ENCODE peak calls at places on chromosomes 1 and 21, in five cellular contexts. One of them, this sample, is unnamed.

GRCh38 chr1:197896301-197896700 is 6.1 kb upstream of the C1orf53 start:
- DNase-seq in spleen: no peak
- DNase-seq in GM12878: no peak
- DNase-seq in GM12891: no peak
- DNase-seq in NB4: no peak
- DNase-seq in this sample: no peak

GRCh38 chr21:43684424-43684823 is 25.1 kb downstream of the RRP1B start:
- DNase-seq in spleen: peak
- DNase-seq in GM12878: no peak
- DNase-seq in GM12891: no peak
- DNase-seq in NB4: no peak
- DNase-seq in this sample: no peak

GRCh38 chr1:70143052-70143659 is 62.2 kb downstream of the LRRC40 start:
- DNase-seq in spleen: no peak
- DNase-seq in GM12878: no peak
- DNase-seq in GM12891: no peak
- DNase-seq in NB4: no peak
- DNase-seq in this sample: peak

GRCh38 chr1:173297798-173298391 is 90.8 kb upstream of the TNFSF4 start:
- DNase-seq in spleen: no peak
- DNase-seq in GM12878: peak
- DNase-seq in GM12891: peak
- DNase-seq in NB4: no peak
- DNase-seq in this sample: no peak

GRCh38 chr21:41865002-41865777 is 14.0 kb downstream of the PRDM15 start:
- DNase-seq in spleen: peak
- DNase-seq in GM12878: peak
- DNase-seq in GM12891: no peak
- DNase-seq in NB4: no peak
- DNase-seq in this sample: no peak

GRCh38 chr21:17550671-17551308 is 37.9 kb downstream of the CXADR start:
- DNase-seq in spleen: no peak
- DNase-seq in GM12878: no peak
- DNase-seq in GM12891: no peak
- DNase-seq in NB4: no peak
- DNase-seq in this sample: no peak

GRCh38 chr1:206851611-206852010 is 13.8 kb upstream of the IL20 start:
- DNase-seq in spleen: no peak
- DNase-seq in GM12878: no peak
- DNase-seq in GM12891: no peak
- DNase-seq in NB4: no peak
- DNase-seq in this sample: no peak

GRCh38 chr1:246790364-246790763 is 66.2 kb downstream of the SCCPDH start:
- DNase-seq in spleen: no peak
- DNase-seq in GM12878: no peak
- DNase-seq in GM12891: no peak
- DNase-seq in NB4: no peak
- DNase-seq in this sample: no peak

GRCh38 chr1:40818264-40818961 is 34.8 kb downstream of the KCNQ4 start:
- DNase-seq in spleen: peak
- DNase-seq in GM12878: no peak
- DNase-seq in GM12891: peak
- DNase-seq in NB4: no peak
- DNase-seq in this sample: peak

GRCh38 chr1:174680101-174680500 is 232.3 kb downstream of the GPR52 start:
- DNase-seq in spleen: no peak
- DNase-seq in GM12878: no peak
- DNase-seq in GM12891: no peak
- DNase-seq in NB4: no peak
- DNase-seq in this sample: no peak

GRCh38 chr21:33658919-33659318 is 16.6 kb downstream of the ITSN1 start:
- DNase-seq in spleen: no peak
- DNase-seq in GM12878: no peak
- DNase-seq in GM12891: no peak
- DNase-seq in NB4: no peak
- DNase-seq in this sample: no peak

GRCh38 chr1:176111835-176112234 is 95.3 kb downstream of the COP1 start:
- DNase-seq in spleen: no peak
- DNase-seq in GM12878: no peak
- DNase-seq in GM12891: no peak
- DNase-seq in NB4: no peak
- DNase-seq in this sample: no peak

GRCh38 chr1:201624741-201625646 is 86.1 kb downstream of the NAV1 start:
- DNase-seq in spleen: no peak
- DNase-seq in GM12878: no peak
- DNase-seq in GM12891: no peak
- DNase-seq in NB4: no peak
- DNase-seq in this sample: no peak

GRCh38 chr1:206457408-206457807 is 12.9 kb upstream of the IKBKE start:
- DNase-seq in spleen: no peak
- DNase-seq in GM12878: no peak
- DNase-seq in GM12891: no peak
- DNase-seq in NB4: no peak
- DNase-seq in this sample: no peak

GRCh38 chr21:33080376-33080775 is 10.4 kb downstream of the OLIG1 start:
- DNase-seq in spleen: no peak
- DNase-seq in GM12878: no peak
- DNase-seq in GM12891: no peak
- DNase-seq in NB4: no peak
- DNase-seq in this sample: peak

GRCh38 chr1:147083919-147084272 is 88.4 kb downstream of the PRKAB2 start:
- DNase-seq in spleen: no peak
- DNase-seq in GM12878: no peak
- DNase-seq in GM12891: no peak
- DNase-seq in NB4: no peak
- DNase-seq in this sample: no peak

GRCh38 chr1:167922611-167923074 is 8.7 kb upstream of the ADCY10 start:
- DNase-seq in spleen: no peak
- DNase-seq in GM12878: no peak
- DNase-seq in GM12891: no peak
- DNase-seq in NB4: no peak
- DNase-seq in this sample: peak

GRCh38 chr1:5913876-5914275 is 78.3 kb downstream of the NPHP4 start:
- DNase-seq in spleen: peak
- DNase-seq in GM12878: no peak
- DNase-seq in GM12891: no peak
- DNase-seq in NB4: no peak
- DNase-seq in this sample: no peak

GRCh38 chr1:18939398-18940302 is 16.8 kb downstream of the IFFO2 start:
- DNase-seq in spleen: no peak
- DNase-seq in GM12878: no peak
- DNase-seq in GM12891: no peak
- DNase-seq in NB4: no peak
- DNase-seq in this sample: no peak

GRCh38 chr1:156641761-156642264 is at the start of gene BCAN:
- DNase-seq in spleen: no peak
- DNase-seq in GM12878: no peak
- DNase-seq in GM12891: no peak
- DNase-seq in NB4: no peak
- DNase-seq in this sample: no peak

GRCh38 chr1:6483761-6484117 is 7.7 kb downstream of the PLEKHG5 start:
- DNase-seq in spleen: no peak
- DNase-seq in GM12878: no peak
- DNase-seq in GM12891: no peak
- DNase-seq in NB4: no peak
- DNase-seq in this sample: no peak

GRCh38 chr1:62407398-62408009 is 29.3 kb upstream of the USP1 start:
- DNase-seq in spleen: no peak
- DNase-seq in GM12878: no peak
- DNase-seq in GM12891: no peak
- DNase-seq in NB4: peak
- DNase-seq in this sample: peak

GRCh38 chr21:44684077-44684476 is 2.1 kb upstream of the KRTAP12-1 start:
- DNase-seq in spleen: no peak
- DNase-seq in GM12878: no peak
- DNase-seq in GM12891: no peak
- DNase-seq in NB4: no peak
- DNase-seq in this sample: no peak

GRCh38 chr1:95086949-95087533 is 14.3 kb upstream of the ALG14 start:
- DNase-seq in spleen: no peak
- DNase-seq in GM12878: no peak
- DNase-seq in GM12891: no peak
- DNase-seq in NB4: peak
- DNase-seq in this sample: peak

GRCh38 chr1:233993651-233994050 is 89.2 kb downstream of the SLC35F3 start:
- DNase-seq in spleen: no peak
- DNase-seq in GM12878: peak
- DNase-seq in GM12891: no peak
- DNase-seq in NB4: no peak
- DNase-seq in this sample: no peak

GRCh38 chr1:234553241-234554156 is 56.5 kb downstream of the IRF2BP2 start:
- DNase-seq in spleen: no peak
- DNase-seq in GM12878: no peak
- DNase-seq in GM12891: no peak
- DNase-seq in NB4: no peak
- DNase-seq in this sample: peak

GRCh38 chr1:215484111-215484914 is 82.8 kb upstream of the KCTD3 start:
- DNase-seq in spleen: no peak
- DNase-seq in GM12878: no peak
- DNase-seq in GM12891: no peak
- DNase-seq in NB4: no peak
- DNase-seq in this sample: no peak

GRCh38 chr1:61727544-61727943 is 2.6 kb upstream of the TM2D1 start:
- DNase-seq in spleen: no peak
- DNase-seq in GM12878: no peak
- DNase-seq in GM12891: no peak
- DNase-seq in NB4: no peak
- DNase-seq in this sample: no peak

GRCh38 chr1:236016083-236016482 is 48.8 kb downstream of the NID1 start:
- DNase-seq in spleen: no peak
- DNase-seq in GM12878: no peak
- DNase-seq in GM12891: no peak
- DNase-seq in NB4: no peak
- DNase-seq in this sample: no peak

GRCh38 chr1:30692948-30693301 is 30.5 kb downstream of the MATN1 start:
- DNase-seq in spleen: no peak
- DNase-seq in GM12878: no peak
- DNase-seq in GM12891: no peak
- DNase-seq in NB4: no peak
- DNase-seq in this sample: no peak

GRCh38 chr21:44517175-44517899 is 22.7 kb downstream of the KRTAP10-1 start:
- DNase-seq in spleen: peak
- DNase-seq in GM12878: peak
- DNase-seq in GM12891: no peak
- DNase-seq in NB4: peak
- DNase-seq in this sample: peak

GRCh38 chr1:2941907-2942306 is 79.4 kb upstream of the ACTRT2 start:
- DNase-seq in spleen: peak
- DNase-seq in GM12878: no peak
- DNase-seq in GM12891: no peak
- DNase-seq in NB4: no peak
- DNase-seq in this sample: no peak

GRCh38 chr1:228734881-228735801 is at the start of gene RHOU:
- DNase-seq in spleen: peak
- DNase-seq in GM12878: no peak
- DNase-seq in GM12891: peak
- DNase-seq in NB4: peak
- DNase-seq in this sample: peak
- TF ChIP-seq POLR2A in spleen: no peak
- TF ChIP-seq POLR2A in GM12878: no peak
- TF ChIP-seq POLR2A in GM12891: no peak
- TF ChIP-seq POLR2A in NB4: no peak
- TF ChIP-seq POLR2A in this sample: no peak

GRCh38 chr1:161121042-161121441 is 3.1 kb downstream of the NIT1 start:
- DNase-seq in spleen: no peak
- DNase-seq in GM12878: no peak
- DNase-seq in GM12891: no peak
- DNase-seq in NB4: no peak
- DNase-seq in this sample: no peak

GRCh38 chr1:161119379-161120061 is 1.6 kb downstream of the NIT1 start:
- DNase-seq in spleen: no peak
- DNase-seq in GM12878: no peak
- DNase-seq in GM12891: peak
- DNase-seq in NB4: peak
- DNase-seq in this sample: peak

GRCh38 chr1:161119017-161119378 is 1.1 kb downstream of the NIT1 start:
- DNase-seq in spleen: no peak
- DNase-seq in GM12878: no peak
- DNase-seq in GM12891: no peak
- DNase-seq in NB4: peak
- DNase-seq in this sample: peak

GRCh38 chr1:161115132-161115711 is 2.6 kb downstream of the PFDN2 start:
- DNase-seq in spleen: no peak
- DNase-seq in GM12878: no peak
- DNase-seq in GM12891: no peak
- DNase-seq in NB4: peak
- DNase-seq in this sample: no peak

GRCh38 chr1:161117681-161118581 is at the start of the genes NIT1 and PFDN2:
- DNase-seq in spleen: peak
- DNase-seq in GM12878: peak
- DNase-seq in GM12891: peak
- DNase-seq in NB4: peak
- DNase-seq in this sample: peak
- TF ChIP-seq POLR2A in spleen: peak
- TF ChIP-seq POLR2A in GM12878: peak
- TF ChIP-seq POLR2A in GM12891: peak
- TF ChIP-seq POLR2A in NB4: peak
- TF ChIP-seq POLR2A in this sample: peak

GRCh38 chr1:17097125-17097524 is 22.1 kb downstream of the PADI2 start:
- DNase-seq in spleen: no peak
- DNase-seq in GM12878: no peak
- DNase-seq in GM12891: no peak
- DNase-seq in NB4: no peak
- DNase-seq in this sample: no peak
- TF ChIP-seq POLR2A in spleen: no peak
- TF ChIP-seq POLR2A in GM12878: no peak
- TF ChIP-seq POLR2A in GM12891: no peak
- TF ChIP-seq POLR2A in NB4: no peak
- TF ChIP-seq POLR2A in this sample: no peak

DNA sequence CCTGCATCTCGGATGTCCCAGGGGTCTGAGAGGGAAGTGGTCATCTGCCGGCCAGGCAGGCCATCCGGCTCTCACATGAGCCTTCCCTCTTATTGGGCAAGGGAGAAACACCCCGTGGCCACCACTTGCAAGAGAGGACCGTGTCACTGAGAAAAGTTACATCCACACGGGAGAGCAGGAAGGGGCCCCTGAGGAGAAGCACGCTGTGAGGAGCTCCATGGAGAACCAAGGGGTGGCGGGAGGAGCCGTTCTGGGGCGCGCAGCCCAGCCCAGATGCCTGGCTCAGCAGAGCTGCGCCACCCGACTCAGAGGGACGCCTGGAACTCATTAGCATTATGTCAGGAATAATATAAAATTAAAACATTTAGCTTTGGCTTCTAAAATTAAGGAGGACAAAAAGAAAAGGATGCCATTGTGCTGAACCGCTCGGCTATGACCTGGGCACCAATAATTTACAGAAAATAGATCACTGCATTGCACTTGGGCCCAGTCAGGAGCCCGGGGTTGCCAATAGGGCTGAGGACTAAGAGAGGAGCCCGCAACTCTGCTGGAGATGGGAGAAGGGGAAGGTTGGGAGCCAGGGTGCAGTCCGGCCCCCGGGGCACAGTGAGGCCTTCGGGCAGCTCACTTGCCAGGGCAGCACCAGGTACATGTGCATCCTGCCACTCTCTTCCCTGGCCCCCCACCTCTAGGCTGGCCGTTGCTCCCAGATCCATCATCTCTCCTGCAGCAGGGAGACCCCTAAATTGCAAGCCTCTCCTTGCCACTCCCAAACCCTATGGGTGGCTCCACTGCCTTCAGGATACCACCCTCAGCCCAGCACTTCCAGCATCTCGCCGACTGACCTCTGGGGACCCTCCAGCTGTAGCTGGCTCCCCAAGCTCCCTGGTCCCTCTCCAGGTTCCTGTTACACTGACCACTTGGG is 84.8 kb downstream of the DMRTB1 start:
- DNase-seq in spleen: peak
- DNase-seq in GM12878: no peak
- DNase-seq in GM12891: no peak
- DNase-seq in NB4: no peak
- DNase-seq in this sample: no peak
- TF ChIP-seq POLR2A in spleen: no peak
- TF ChIP-seq POLR2A in GM12878: no peak
- TF ChIP-seq POLR2A in GM12891: no peak
- TF ChIP-seq POLR2A in NB4: no peak
- TF ChIP-seq POLR2A in this sample: no peak

This sample was measured in erythroblast.